ENCODE peak calls at places on chromosomes 11 and 22, in ten cellular contexts. One of them, this sample, is unnamed.

GRCh38 chr11:46026616-46027293 is 94.5 kb downstream of the PHF21A start:
- DNase-seq in SK-N-SH: no peak
- DNase-seq in HepG2: no peak
- DNase-seq in sigmoid colon: no peak
- DNase-seq in stomach: no peak
- DNase-seq in transverse colon: no peak
- DNase-seq in H1: no peak
- DNase-seq in upper lobe of left lung: no peak
- DNase-seq in esophagus muscularis mucosa: no peak
- DNase-seq in K562: no peak
- DNase-seq in this sample: no peak

GRCh38 chr11:101226617-101227016 is 97.0 kb upstream of the PGR start:
- DNase-seq in SK-N-SH: no peak
- DNase-seq in HepG2: no peak
- DNase-seq in sigmoid colon: no peak
- DNase-seq in stomach: no peak
- DNase-seq in transverse colon: no peak
- DNase-seq in H1: no peak
- DNase-seq in upper lobe of left lung: no peak
- DNase-seq in esophagus muscularis mucosa: no peak
- DNase-seq in K562: no peak
- DNase-seq in this sample: no peak

GRCh38 chr22:20155330-20156041 is 4.6 kb upstream of the CCDC188 start:
- DNase-seq in SK-N-SH: peak; percentile 96
- DNase-seq in HepG2: peak; percentile 19
- DNase-seq in sigmoid colon: no peak
- DNase-seq in stomach: peak; percentile 38
- DNase-seq in transverse colon: no peak
- DNase-seq in H1: no peak
- DNase-seq in upper lobe of left lung: peak; percentile 40
- DNase-seq in esophagus muscularis mucosa: no peak
- DNase-seq in K562: peak; percentile 86
- DNase-seq in this sample: no peak

GRCh38 chr22:50145741-50146439 is 24.6 kb upstream of the PANX2 start:
- DNase-seq in SK-N-SH: peak; percentile 64
- DNase-seq in HepG2: no peak
- DNase-seq in sigmoid colon: no peak
- DNase-seq in stomach: no peak
- DNase-seq in transverse colon: no peak
- DNase-seq in H1: no peak
- DNase-seq in upper lobe of left lung: no peak
- DNase-seq in esophagus muscularis mucosa: no peak
- DNase-seq in K562: no peak
- DNase-seq in this sample: peak; percentile 53

GRCh38 chr11:116272181-116272789 is 500.5 kb downstream of the BUD13 start:
- DNase-seq in SK-N-SH: peak; percentile 48
- DNase-seq in HepG2: no peak
- DNase-seq in sigmoid colon: no peak
- DNase-seq in stomach: no peak
- DNase-seq in transverse colon: no peak
- DNase-seq in H1: no peak
- DNase-seq in upper lobe of left lung: no peak
- DNase-seq in esophagus muscularis mucosa: no peak
- DNase-seq in K562: no peak
- DNase-seq in this sample: no peak

GRCh38 chr11:116580828-116581227 is 192.0 kb downstream of the BUD13 start:
- DNase-seq in SK-N-SH: no peak
- DNase-seq in HepG2: no peak
- DNase-seq in sigmoid colon: no peak
- DNase-seq in stomach: no peak
- DNase-seq in transverse colon: no peak
- DNase-seq in H1: peak; percentile 84
- DNase-seq in upper lobe of left lung: no peak
- DNase-seq in esophagus muscularis mucosa: no peak
- DNase-seq in K562: no peak
- DNase-seq in this sample: no peak

GRCh38 chr11:114783805-114784204 is 105.5 kb downstream of the NXPE2 start:
- DNase-seq in SK-N-SH: no peak
- DNase-seq in HepG2: peak; percentile 35
- DNase-seq in sigmoid colon: no peak
- DNase-seq in stomach: no peak
- DNase-seq in transverse colon: no peak
- DNase-seq in H1: no peak
- DNase-seq in upper lobe of left lung: no peak
- DNase-seq in esophagus muscularis mucosa: no peak
- DNase-seq in K562: no peak
- DNase-seq in this sample: no peak

GRCh38 chr11:45511566-45511965 is 153.9 kb downstream of the CHST1 start:
- DNase-seq in SK-N-SH: no peak
- DNase-seq in HepG2: no peak
- DNase-seq in sigmoid colon: no peak
- DNase-seq in stomach: no peak
- DNase-seq in transverse colon: no peak
- DNase-seq in H1: no peak
- DNase-seq in upper lobe of left lung: no peak
- DNase-seq in esophagus muscularis mucosa: no peak
- DNase-seq in K562: no peak
- DNase-seq in this sample: no peak

GRCh38 chr11:74269161-74269809 is 42.2 kb downstream of the P4HA3 start:
- DNase-seq in SK-N-SH: no peak
- DNase-seq in HepG2: no peak
- DNase-seq in sigmoid colon: no peak
- DNase-seq in stomach: no peak
- DNase-seq in transverse colon: no peak
- DNase-seq in H1: no peak
- DNase-seq in upper lobe of left lung: no peak
- DNase-seq in esophagus muscularis mucosa: no peak
- DNase-seq in K562: no peak
- DNase-seq in this sample: no peak

GRCh38 chr11:65637794-65638317 is at the start of gene SIPA1:
- DNase-seq in SK-N-SH: peak; percentile 96
- DNase-seq in HepG2: peak; percentile 88
- DNase-seq in sigmoid colon: peak; percentile 86
- DNase-seq in stomach: peak; percentile 78
- DNase-seq in transverse colon: peak; percentile 80
- DNase-seq in H1: peak; percentile 83
- DNase-seq in upper lobe of left lung: peak; percentile 86
- DNase-seq in esophagus muscularis mucosa: no peak
- DNase-seq in K562: peak; percentile 87
- DNase-seq in this sample: no peak

GRCh38 chr11:78417888-78418583 is 416 bp upstream of the GAB2 start:
- DNase-seq in SK-N-SH: peak; percentile 92
- DNase-seq in HepG2: peak; percentile 66
- DNase-seq in sigmoid colon: peak; percentile 89
- DNase-seq in stomach: peak; percentile 85
- DNase-seq in transverse colon: peak; percentile 87
- DNase-seq in H1: no peak
- DNase-seq in upper lobe of left lung: peak; percentile 91
- DNase-seq in esophagus muscularis mucosa: no peak
- DNase-seq in K562: peak; percentile 88
- DNase-seq in this sample: peak; percentile 83

DNA sequence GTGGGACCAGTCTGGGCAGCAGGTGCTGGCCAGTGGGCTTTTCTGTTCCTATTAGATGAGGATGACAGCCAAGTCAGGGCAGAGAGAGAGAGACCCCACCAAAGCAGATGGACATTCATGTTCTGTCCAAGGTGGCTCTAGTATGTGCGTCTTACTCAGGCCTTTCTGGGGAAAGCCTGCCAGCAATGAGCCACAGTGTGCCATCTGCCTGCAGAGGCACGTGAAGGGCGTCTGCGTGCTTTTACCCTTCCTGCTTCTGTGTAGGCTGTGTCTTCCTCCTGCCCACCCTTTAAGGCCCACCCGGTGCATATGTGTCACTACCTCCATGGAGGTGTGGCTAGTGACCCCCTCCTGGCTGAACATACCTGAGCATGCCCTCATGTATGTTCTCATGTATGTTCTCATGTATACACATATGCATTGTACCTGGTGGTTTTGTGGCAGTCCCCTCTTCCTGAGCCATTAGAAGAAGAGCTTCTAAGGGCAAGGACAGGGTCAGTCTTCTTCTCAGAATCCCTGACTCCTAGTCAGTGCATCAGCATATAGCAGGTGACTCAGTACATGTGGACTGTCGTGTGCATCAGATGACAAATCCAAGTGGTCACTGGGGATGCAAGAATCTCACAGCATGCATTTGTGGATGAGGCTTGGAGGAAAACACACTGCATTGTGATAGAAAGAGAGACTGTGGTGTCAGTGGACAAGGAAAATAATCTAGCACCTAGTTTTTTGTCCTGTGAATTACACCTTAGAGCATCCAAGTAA is 90.4 kb upstream of the YWHAH start:
- DNase-seq in SK-N-SH: no peak
- DNase-seq in HepG2: no peak
- DNase-seq in sigmoid colon: no peak
- DNase-seq in stomach: no peak
- DNase-seq in transverse colon: no peak
- DNase-seq in H1: no peak
- DNase-seq in upper lobe of left lung: no peak
- DNase-seq in esophagus muscularis mucosa: no peak
- DNase-seq in K562: no peak
- DNase-seq in this sample: no peak
- TF ChIP-seq POLR2AphosphoS5 in SK-N-SH: no peak
- TF ChIP-seq POLR2AphosphoS5 in HepG2: no peak
- TF ChIP-seq POLR2AphosphoS5 in sigmoid colon: no peak
- TF ChIP-seq POLR2AphosphoS5 in stomach: no peak
- TF ChIP-seq POLR2AphosphoS5 in transverse colon: no peak
- TF ChIP-seq POLR2AphosphoS5 in H1: no peak
- TF ChIP-seq POLR2AphosphoS5 in upper lobe of left lung: no peak
- TF ChIP-seq POLR2AphosphoS5 in esophagus muscularis mucosa: no peak
- TF ChIP-seq POLR2AphosphoS5 in K562: no peak
- TF ChIP-seq POLR2AphosphoS5 in this sample: no peak

DNA sequence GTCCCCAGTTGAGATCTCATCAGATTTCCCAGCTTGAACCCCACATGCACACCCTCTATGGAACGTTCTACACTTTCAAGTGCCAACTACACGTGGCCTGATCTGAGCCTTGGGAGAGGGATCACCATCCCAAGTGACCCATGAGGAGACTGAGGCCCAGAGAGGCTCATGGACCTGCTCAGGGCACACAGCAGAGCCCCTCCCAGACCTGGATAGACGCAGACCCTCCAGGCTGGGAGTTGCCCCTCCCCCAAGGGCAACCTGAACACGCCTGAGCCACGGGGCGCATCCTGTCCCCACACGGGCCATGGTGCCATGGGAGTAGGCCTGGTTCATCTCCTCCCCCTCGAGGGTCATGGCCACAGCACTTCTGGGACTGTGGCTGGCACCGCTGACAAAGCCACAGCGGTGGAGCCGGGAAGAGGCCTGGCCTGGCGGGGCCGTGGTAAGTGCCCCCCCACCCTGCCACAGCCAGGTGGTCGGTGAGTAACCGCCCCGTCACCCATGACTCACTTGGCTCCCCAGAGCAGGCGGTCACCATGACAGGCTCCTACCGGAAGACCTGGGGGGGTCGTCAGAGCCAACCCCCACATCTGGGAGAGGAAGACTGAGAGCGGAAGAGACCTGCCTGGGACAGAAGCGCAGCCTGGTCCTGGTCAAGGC is 8.1 kb downstream of the WNT7B start:
- DNase-seq in SK-N-SH: peak; percentile 24
- DNase-seq in HepG2: no peak
- DNase-seq in sigmoid colon: no peak
- DNase-seq in stomach: no peak
- DNase-seq in transverse colon: no peak
- DNase-seq in H1: no peak
- DNase-seq in upper lobe of left lung: no peak
- DNase-seq in esophagus muscularis mucosa: no peak
- DNase-seq in K562: no peak
- DNase-seq in this sample: no peak
- TF ChIP-seq EP300 in SK-N-SH: no peak
- TF ChIP-seq EP300 in HepG2: no peak
- TF ChIP-seq EP300 in sigmoid colon: no peak
- TF ChIP-seq EP300 in stomach: no peak
- TF ChIP-seq EP300 in transverse colon: no peak
- TF ChIP-seq EP300 in H1: no peak
- TF ChIP-seq EP300 in upper lobe of left lung: no peak
- TF ChIP-seq EP300 in esophagus muscularis mucosa: no peak
- TF ChIP-seq EP300 in K562: no peak
- TF ChIP-seq EP300 in this sample: no peak

GRCh38 chr11:47400813-47401279 is 7.5 kb upstream of the SLC39A13 start:
- DNase-seq in SK-N-SH: peak; percentile 83
- DNase-seq in HepG2: no peak
- DNase-seq in sigmoid colon: no peak
- DNase-seq in stomach: no peak
- DNase-seq in transverse colon: no peak
- DNase-seq in H1: no peak
- DNase-seq in upper lobe of left lung: no peak
- DNase-seq in esophagus muscularis mucosa: no peak
- DNase-seq in K562: no peak
- DNase-seq in this sample: no peak

GRCh38 chr11:47398551-47398950 is 9.8 kb upstream of the SLC39A13 start:
- DNase-seq in SK-N-SH: no peak
- DNase-seq in HepG2: no peak
- DNase-seq in sigmoid colon: no peak
- DNase-seq in stomach: no peak
- DNase-seq in transverse colon: no peak
- DNase-seq in H1: no peak
- DNase-seq in upper lobe of left lung: no peak
- DNase-seq in esophagus muscularis mucosa: no peak
- DNase-seq in K562: no peak
- DNase-seq in this sample: no peak

GRCh38 chr11:47398011-47398410 is 10.4 kb upstream of the SLC39A13 start:
- DNase-seq in SK-N-SH: no peak
- DNase-seq in HepG2: no peak
- DNase-seq in sigmoid colon: no peak
- DNase-seq in stomach: no peak
- DNase-seq in transverse colon: no peak
- DNase-seq in H1: no peak
- DNase-seq in upper lobe of left lung: no peak
- DNase-seq in esophagus muscularis mucosa: no peak
- DNase-seq in K562: no peak
- DNase-seq in this sample: no peak

GRCh38 chr11:47403135-47403534 is 5.3 kb upstream of the SLC39A13 start:
- DNase-seq in SK-N-SH: no peak
- DNase-seq in HepG2: no peak
- DNase-seq in sigmoid colon: no peak
- DNase-seq in stomach: no peak
- DNase-seq in transverse colon: no peak
- DNase-seq in H1: no peak
- DNase-seq in upper lobe of left lung: no peak
- DNase-seq in esophagus muscularis mucosa: no peak
- DNase-seq in K562: no peak
- DNase-seq in this sample: no peak

GRCh38 chr11:47399860-47400812 is 8.3 kb upstream of the SLC39A13 start:
- DNase-seq in SK-N-SH: peak; percentile 82
- DNase-seq in HepG2: no peak
- DNase-seq in sigmoid colon: no peak
- DNase-seq in stomach: no peak
- DNase-seq in transverse colon: peak; percentile 47
- DNase-seq in H1: no peak
- DNase-seq in upper lobe of left lung: peak; percentile 51
- DNase-seq in esophagus muscularis mucosa: no peak
- DNase-seq in K562: peak; percentile 96
- DNase-seq in this sample: no peak
- TF ChIP-seq POLR2AphosphoS5 in SK-N-SH: no peak
- TF ChIP-seq POLR2AphosphoS5 in HepG2: no peak
- TF ChIP-seq POLR2AphosphoS5 in sigmoid colon: no peak
- TF ChIP-seq POLR2AphosphoS5 in stomach: no peak
- TF ChIP-seq POLR2AphosphoS5 in transverse colon: no peak
- TF ChIP-seq POLR2AphosphoS5 in H1: no peak
- TF ChIP-seq POLR2AphosphoS5 in upper lobe of left lung: peak; percentile 76
- TF ChIP-seq POLR2AphosphoS5 in esophagus muscularis mucosa: peak; percentile 17
- TF ChIP-seq POLR2AphosphoS5 in K562: peak; percentile 25
- TF ChIP-seq POLR2AphosphoS5 in this sample: no peak

GRCh38 chr11:12680246-12680939 is 6.2 kb downstream of the TEAD1 start:
- DNase-seq in SK-N-SH: peak; percentile 75
- DNase-seq in HepG2: peak; percentile 44
- DNase-seq in sigmoid colon: peak; percentile 95
- DNase-seq in stomach: peak; percentile 88
- DNase-seq in transverse colon: peak; percentile 91
- DNase-seq in H1: peak; percentile 86
- DNase-seq in upper lobe of left lung: peak; percentile 87
- DNase-seq in esophagus muscularis mucosa: no peak
- DNase-seq in K562: peak; percentile 25
- DNase-seq in this sample: peak; percentile 94
- TF ChIP-seq EP300 in SK-N-SH: peak; percentile 81
- TF ChIP-seq EP300 in HepG2: no peak
- TF ChIP-seq EP300 in sigmoid colon: no peak
- TF ChIP-seq EP300 in stomach: peak; percentile 5
- TF ChIP-seq EP300 in transverse colon: no peak
- TF ChIP-seq EP300 in H1: peak; percentile 44
- TF ChIP-seq EP300 in upper lobe of left lung: no peak
- TF ChIP-seq EP300 in esophagus muscularis mucosa: no peak
- TF ChIP-seq EP300 in K562: no peak
- TF ChIP-seq EP300 in this sample: no peak

This sample was measured in suprapubic skin.